ENCODE peak calls at places on chromosomes 16 and 17, in four cellular contexts. C is WTC11, E is K562, O is HepG2. A is an unnamed sample.

GRCh38 chr17:9522074-9522473 is 53.5 kb downstream of the STX8 start:
- DNase-seq in E (peak; percentile 17), O (peak; percentile 44), C (no peak), A (peak; percentile 31)

GRCh38 chr17:38746004-38746892 is 1.9 kb downstream of the PCGF2 start:
- DNase-seq in E (no peak), O (peak; percentile 98), C (no peak), A (no peak)

GRCh38 chr17:66459811-66460270 is 157.4 kb downstream of the PRKCA start:
- DNase-seq in C (no peak), O (peak; percentile 95), E (no peak), A (peak; percentile 94)

GRCh38 chr17:77028900-77029299 is 111.9 kb upstream of the SEC14L1 start:
- DNase-seq in O (no peak), C (no peak), E (no peak), A (no peak)

GRCh38 chr17:34760931-34761500 is 181.6 kb downstream of the TMEM132E start:
- DNase-seq in C (no peak), E (no peak), O (no peak), A (no peak)

GRCh38 chr16:67533024-67533560 is 4.5 kb downstream of the RIPOR1 start:
- DNase-seq in O (no peak), E (no peak), C (no peak), A (no peak)

GRCh38 chr16:53821957-53822625 is 118.1 kb downstream of the FTO start:
- DNase-seq in E (no peak), O (peak; percentile 25), C (no peak), A (peak; percentile 45)

GRCh38 chr16:88628512-88628974 is 9.8 kb upstream of the IL17C start:
- DNase-seq in O (peak; percentile 59), E (peak; percentile 90), C (peak; percentile 85), A (no peak)

GRCh38 chr16:10170016-10170415 is 12.2 kb downstream of the GRIN2A start:
- DNase-seq in E (no peak), C (no peak), O (no peak), A (no peak)

GRCh38 chr16:85027349-85027967 is at the start of gene KIAA0513:
- DNase-seq in E (peak; percentile 100), O (peak; percentile 91), C (peak; percentile 91), A (peak; percentile 92)

GRCh38 chr17:59331129-59331928 is at the start of gene YPEL2:
- DNase-seq in C (peak; percentile 98), O (peak; percentile 92), E (peak; percentile 98), A (peak; percentile 95)

GRCh38 chr16:87389245-87389644 is 2.9 kb upstream of the MAP1LC3B start:
- DNase-seq in C (no peak), O (peak; percentile 64), E (no peak), A (no peak)

GRCh38 chr17:4499431-4500187 is 928 bp downstream of the SPNS2 start:
- DNase-seq in O (no peak), C (peak; percentile 44), E (no peak), A (peak; percentile 39)

GRCh38 chr16:10536814-10537389 is 43.5 kb downstream of the EMP2 start:
- DNase-seq in C (no peak), O (no peak), E (no peak), A (no peak)

GRCh38 chr17:50422738-50423137 is 3.3 kb upstream of the ACSF2 start:
- DNase-seq in C (no peak), O (peak; percentile 89), E (no peak), A (no peak)

GRCh38 chr17:50424246-50425000 is 1.6 kb upstream of the ACSF2 start:
- DNase-seq in C (no peak), E (no peak), O (no peak), A (no peak)

GRCh38 chr17:50425001-50425681 is 877 bp upstream of the ACSF2 start:
- DNase-seq in C (no peak), E (no peak), O (no peak), A (no peak)

GRCh38 chr17:50421308-50422031 is 4.5 kb upstream of the ACSF2 start:
- DNase-seq in O (no peak), C (no peak), E (no peak), A (no peak)

DNA sequence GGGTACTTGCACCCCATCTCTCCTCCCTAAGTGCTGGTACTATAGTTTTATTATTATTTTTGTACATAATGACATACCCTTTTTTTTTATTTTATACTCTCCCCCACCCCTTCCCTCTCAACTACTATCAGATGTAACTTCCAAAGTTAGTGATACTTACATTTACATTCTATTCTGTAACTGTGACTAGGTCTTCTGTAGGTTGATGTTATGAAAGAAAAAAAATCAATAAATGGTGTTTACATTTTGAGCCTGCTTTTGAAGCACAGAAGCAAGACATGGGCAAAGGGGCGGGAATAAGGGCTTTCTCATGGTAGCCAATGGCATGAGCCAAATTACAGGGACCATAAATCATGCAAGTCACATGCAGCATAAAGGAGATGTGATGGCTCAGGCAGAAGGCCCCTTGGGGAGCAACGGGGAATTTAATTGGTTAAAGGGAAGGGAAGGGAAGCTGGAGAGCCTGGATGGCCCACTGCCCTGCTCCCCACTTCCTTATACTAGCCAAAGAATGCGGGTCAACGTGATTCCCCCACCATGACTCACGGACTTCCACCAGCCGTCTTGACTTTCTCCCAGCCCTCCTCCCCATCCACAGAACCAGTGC is 2.4 kb upstream of the ACSF2 start:
- DNase-seq in C (no peak), O (peak; percentile 92), E (peak; percentile 68), A (peak; percentile 50)
- TF ChIP-seq HMGXB4 in C (no peak), O (peak; percentile 27), E (no peak), A (no peak)

GRCh38 chr17:68495081-68495480 is 17.1 kb upstream of the PRKAR1A start:
- DNase-seq in C (no peak), O (no peak), E (no peak), A (no peak)

GRCh38 chr17:68489919-68490318 is 22.3 kb upstream of the PRKAR1A start:
- DNase-seq in E (no peak), O (no peak), C (no peak), A (no peak)

GRCh38 chr17:68491381-68491849 is 20.8 kb upstream of the PRKAR1A start:
- DNase-seq in O (no peak), E (no peak), C (no peak), A (no peak)

GRCh38 chr17:68491864-68492263 is 20.4 kb upstream of the PRKAR1A start:
- DNase-seq in O (no peak), E (no peak), C (no peak), A (no peak)
- TF ChIP-seq HMGXB4 in O (no peak), E (no peak), C (no peak), A (no peak)

GRCh38 chr16:81929841-81930240 is 81.4 kb downstream of the SDR42E1 start:
- DNase-seq in E (no peak), O (no peak), C (no peak), A (no peak)

GRCh38 chr16:81931927-81932326 is 79.3 kb downstream of the SDR42E1 start:
- DNase-seq in C (no peak), O (no peak), E (no peak), A (no peak)

GRCh38 chr16:81927561-81928185 is 83.6 kb downstream of the SDR42E1 start:
- DNase-seq in E (no peak), C (no peak), O (no peak), A (no peak)

GRCh38 chr16:81926036-81926435 is 85.2 kb downstream of the SDR42E1 start:
- DNase-seq in C (no peak), O (no peak), E (no peak), A (no peak)

DNA sequence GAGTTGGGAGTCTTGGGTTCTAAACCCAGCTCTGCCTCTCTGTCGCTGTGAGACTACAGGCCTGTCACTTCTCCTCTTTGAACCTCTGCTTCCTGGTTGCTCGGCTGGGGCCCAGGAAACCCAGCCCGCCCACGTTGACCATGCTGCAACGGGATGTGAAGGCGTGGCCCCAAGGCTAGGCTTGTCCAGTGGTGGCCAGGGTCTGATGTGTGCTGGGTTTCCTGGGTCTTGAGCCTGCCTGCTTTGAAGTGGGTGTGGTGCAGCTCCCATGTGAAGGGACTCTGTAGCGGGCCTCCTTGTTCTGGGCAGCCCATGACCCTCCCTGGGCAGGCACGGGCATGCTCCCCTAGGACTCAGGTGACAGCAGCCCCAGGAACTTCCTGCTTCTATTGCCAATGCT is 82.3 kb downstream of the SDR42E1 start:
- DNase-seq in C (no peak), O (no peak), E (peak; percentile 69), A (no peak)
- TF ChIP-seq HMGXB4 in C (no peak), O (no peak), E (no peak), A (no peak)

DNA sequence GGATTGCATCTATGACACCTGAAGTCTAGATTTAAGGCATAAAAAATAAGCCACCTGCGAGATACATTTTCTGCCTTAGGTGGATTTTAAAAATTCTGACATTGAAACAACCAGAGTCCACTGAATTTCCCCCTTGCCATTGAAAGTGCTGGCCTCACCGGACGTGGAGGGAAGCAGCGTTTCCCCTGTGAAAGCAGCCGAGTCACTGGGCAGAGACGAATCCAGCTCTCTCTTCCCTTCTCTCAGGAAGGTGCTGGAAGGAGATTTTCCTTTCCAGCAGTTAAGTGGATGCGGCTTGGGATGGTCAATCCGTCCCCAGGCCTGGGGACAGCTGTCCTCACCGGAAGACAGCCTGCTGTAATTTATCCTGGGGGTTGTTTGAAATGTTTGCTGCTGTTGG is 270.9 kb upstream of the FOXF1 start:
- DNase-seq in C (no peak), O (no peak), E (no peak), A (no peak)
- TF ChIP-seq HMGXB4 in C (no peak), O (no peak), E (no peak), A (no peak)

GRCh38 chr17:628089-628488 is 86.5 kb downstream of the VPS53 start:
- DNase-seq in O (no peak), E (no peak), C (no peak), A (no peak)

GRCh38 chr17:628507-628941 is 86.1 kb downstream of the VPS53 start:
- DNase-seq in E (no peak), C (no peak), O (no peak), A (no peak)

GRCh38 chr17:632551-632950 is 82.1 kb downstream of the VPS53 start:
- DNase-seq in O (no peak), E (no peak), C (no peak), A (no peak)

GRCh38 chr17:633133-633532 is 81.5 kb downstream of the VPS53 start:
- DNase-seq in C (no peak), E (no peak), O (no peak), A (no peak)

DNA sequence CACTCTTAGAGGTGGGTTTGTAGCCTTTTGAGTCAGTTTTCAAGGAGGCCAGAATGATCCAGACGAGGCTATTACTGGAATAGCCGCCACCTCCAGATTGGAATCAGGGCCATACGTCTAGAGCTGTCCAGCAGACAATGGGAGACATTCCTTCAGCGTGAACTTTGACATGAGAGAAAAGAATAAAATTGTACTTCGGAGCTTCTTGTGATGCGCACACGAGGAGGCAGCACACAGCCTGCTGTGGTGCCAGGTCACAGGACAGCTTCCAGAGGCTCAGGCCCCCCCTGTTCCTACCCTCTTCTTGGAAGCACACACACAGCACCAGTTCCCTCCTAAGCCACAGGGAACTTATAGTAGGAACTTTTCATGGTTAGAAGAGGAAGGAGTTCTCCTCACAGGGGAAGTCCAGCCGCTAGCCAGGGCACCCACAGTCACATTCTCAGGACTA is 81.0 kb downstream of the VPS53 start:
- DNase-seq in C (no peak), O (no peak), E (no peak), A (no peak)
- TF ChIP-seq HMGXB4 in C (no peak), O (no peak), E (no peak), A (no peak)

GRCh38 chr16:86390335-86390734 is 120.0 kb upstream of the FOXF1 start:
- DNase-seq in O (no peak), C (no peak), E (no peak), A (no peak)

GRCh38 chr16:86389566-86390328 is 120.6 kb upstream of the FOXF1 start:
- DNase-seq in C (no peak), E (no peak), O (no peak), A (no peak)

GRCh38 chr16:86388976-86389375 is 121.4 kb upstream of the FOXF1 start:
- DNase-seq in E (no peak), O (no peak), C (no peak), A (no peak)

GRCh38 chr16:86384980-86385379 is 125.3 kb upstream of the FOXF1 start:
- DNase-seq in C (no peak), E (no peak), O (no peak), A (no peak)

GRCh38 chr16:86387461-86388440 is 122.6 kb upstream of the FOXF1 start:
- DNase-seq in O (no peak), E (peak; percentile 28), C (no peak), A (peak; percentile 41)
- TF ChIP-seq HMGXB4 in O (no peak), E (no peak), C (no peak), A (no peak)